ENCODE peak calls at places on chromosomes 3 and 15, in five cellular contexts. Z is GM12878, P is SK-N-SH, L is K562, X is H1. B is an unnamed sample.

GRCh38 chr15:67505675-67506572 is 15.0 kb upstream of the C15orf61 start:
- DNase-seq in Z (no peak), P (no peak), L (no peak), X (no peak), B (no peak)

GRCh38 chr3:55559651-55560423 is 72.7 kb upstream of the WNT5A start:
- DNase-seq in Z (no peak), P (no peak), L (no peak), X (no peak), B (no peak)

GRCh38 chr3:34263014-34263714 is 464.7 kb downstream of the PDCD6IP start:
- DNase-seq in Z (no peak), P (no peak), L (no peak), X (no peak), B (no peak)

GRCh38 chr15:42707068-42707467 is 29.9 kb downstream of the CDAN1 start:
- DNase-seq in Z (no peak), P (no peak), L (no peak), X (no peak), B (no peak)

GRCh38 chr3:150303776-150304175 is 104.3 kb upstream of the TSC22D2 start:
- DNase-seq in Z (peak; percentile 4), P (no peak), L (peak; percentile 14), X (no peak), B (peak; percentile 20)

GRCh38 chr3:20280257-20280656 is 94.3 kb upstream of the SGO1 start:
- DNase-seq in Z (no peak), P (no peak), L (no peak), X (no peak), B (no peak)

GRCh38 chr3:177833392-177833791 is 636.1 kb upstream of the TBL1XR1 start:
- DNase-seq in Z (no peak), P (no peak), L (no peak), X (no peak), B (no peak)

GRCh38 chr3:106126836-106127235 is 258.0 kb upstream of the CBLB start:
- DNase-seq in Z (no peak), P (no peak), L (no peak), X (no peak), B (no peak)

GRCh38 chr3:173733029-173733652 is 335.6 kb downstream of the NLGN1 start:
- DNase-seq in Z (no peak), P (peak; percentile 4), L (no peak), X (no peak), B (peak; percentile 12)

GRCh38 chr3:141070229-141070628 is 19.1 kb downstream of the SPSB4 start:
- DNase-seq in Z (no peak), P (no peak), L (no peak), X (no peak), B (no peak)

GRCh38 chr3:62090519-62090918 is 282.8 kb downstream of the FEZF2 start:
- DNase-seq in Z (no peak), P (no peak), L (no peak), X (no peak), B (no peak)

GRCh38 chr3:39479701-39480414 is 12.4 kb downstream of the MOBP start:
- DNase-seq in Z (no peak), P (no peak), L (no peak), X (no peak), B (no peak)

GRCh38 chr3:76369170-76369569 is 583.8 kb upstream of the ZNF717 start:
- DNase-seq in Z (no peak), P (no peak), L (no peak), X (no peak), B (no peak)

GRCh38 chr3:14633819-14634424 is 17.6 kb upstream of the CCDC174 start:
- DNase-seq in Z (peak; percentile 17), P (peak; percentile 59), L (peak; percentile 81), X (no peak), B (peak; percentile 53)

DNA sequence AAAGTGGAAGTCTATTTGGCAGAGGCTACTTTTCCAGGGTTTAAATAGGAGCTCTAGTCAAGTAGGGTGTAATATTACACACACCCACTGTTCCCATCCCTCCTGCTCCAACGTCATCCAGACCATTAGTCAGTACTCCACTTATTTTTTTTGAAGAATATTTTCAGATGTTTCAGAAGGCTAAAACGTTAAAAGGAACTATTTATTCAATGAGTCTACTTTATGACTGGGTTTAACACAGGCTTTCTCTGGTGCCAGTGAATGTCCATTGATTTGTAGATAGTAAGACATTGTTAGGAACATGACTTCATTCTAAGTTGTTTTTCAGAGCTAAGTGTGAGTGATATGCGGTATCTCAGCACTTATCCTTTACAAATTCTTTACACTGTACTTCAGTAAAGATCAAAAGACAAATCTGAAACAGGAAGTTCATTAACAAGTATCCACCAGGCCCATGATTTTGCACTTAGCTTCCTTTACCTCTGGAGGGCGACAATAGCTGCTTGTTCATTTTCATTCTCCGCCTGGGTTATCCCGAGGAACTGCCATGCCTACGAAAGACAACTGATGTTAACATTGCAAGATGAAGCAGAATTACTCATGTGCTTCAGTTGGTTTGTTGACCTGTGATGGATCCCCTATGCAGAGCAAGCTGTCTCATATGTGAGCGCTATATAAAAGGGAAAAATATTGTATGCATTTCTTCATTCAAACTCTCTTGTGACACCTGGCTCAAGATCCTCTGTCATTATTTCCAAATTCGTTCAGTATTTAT is 158.7 kb downstream of the USP13 start:
- DNase-seq in Z (peak; percentile 40), P (peak; percentile 73), L (peak; percentile 25), X (peak; percentile 21), B (peak; percentile 46)
- TF ChIP-seq CTCF in Z (peak; percentile 63), P (peak; percentile 73), L (peak; percentile 46), X (peak; percentile 79), B (peak; percentile 80)

DNA sequence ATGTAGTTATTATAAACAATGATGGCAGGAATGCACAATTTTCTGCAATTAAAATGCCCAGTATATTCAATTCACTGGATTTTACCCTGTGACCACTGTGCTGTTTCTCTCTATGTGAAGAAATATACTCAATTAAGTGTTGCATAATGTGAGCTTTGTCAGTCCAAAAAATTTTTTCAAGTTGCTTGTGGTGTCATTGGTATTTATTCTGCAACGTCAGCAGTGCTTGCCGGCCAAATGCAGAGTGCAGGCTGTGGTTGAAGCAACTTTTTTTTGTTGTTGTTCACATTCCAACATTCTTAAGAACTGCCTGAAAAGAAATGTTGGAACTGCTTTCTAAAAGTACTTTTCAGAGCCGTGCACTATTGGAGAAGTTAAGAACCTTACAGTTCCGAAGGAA is 423.5 kb upstream of the SEMA6D start:
- DNase-seq in Z (no peak), P (no peak), L (no peak), X (no peak), B (no peak)
- TF ChIP-seq TAF1 in Z (no peak), P (no peak), L (no peak), X (no peak), B (no peak)

GRCh38 chr3:70832035-70832795 is 519.8 kb upstream of the MDFIC2 start:
- DNase-seq in Z (no peak), P (no peak), L (no peak), X (no peak), B (no peak)
- TF ChIP-seq GABPA in Z (no peak), P (no peak), L (no peak), X (no peak), B (no peak)

GRCh38 chr3:128438488-128439072 is 28.1 kb downstream of the DNAJB8 start:
- DNase-seq in Z (no peak), P (peak; percentile 41), L (peak; percentile 34), X (no peak), B (no peak)
- TF ChIP-seq CTCF in Z (peak; percentile 67), P (peak; percentile 51), L (peak; percentile 68), X (peak; percentile 86), B (peak; percentile 68)

B was measured in HepG2.